ENCODE peak calls at places on chromosomes 11 and 22, in four cellular contexts. R, U, S and N are unnamed samples. For H3K27me3 and H3K4me1, the result is how much of the 10 kb centered on the place peaks cover.

GRCh38 chr11:35610636-35611035 is 7.6 kb upstream of the FJX1 start:
- DNase-seq in U (no peak), S (no peak), R (no peak), N (no peak)

GRCh38 chr11:19614370-19614936 is 98.2 kb upstream of the NAV2 start:
- DNase-seq in U (no peak), R (no peak), S (no peak), N (no peak)

GRCh38 chr11:126352934-126353801 is 2.3 kb upstream of the ST3GAL4 start:
- DNase-seq in R (no peak), S (no peak), U (peak), N (peak)

GRCh38 chr11:26626346-26626745 is 54.3 kb upstream of the MUC15 start:
- DNase-seq in U (no peak), S (no peak), R (no peak), N (no peak)

GRCh38 chr11:119051440-119052162 is 5.4 kb downstream of the HYOU1 start:
- DNase-seq in S (no peak), R (no peak), U (no peak), N (no peak)

GRCh38 chr22:31154975-31155374 is 5.0 kb upstream of the RNF185 start:
- DNase-seq in S (no peak), U (no peak), R (no peak), N (no peak)

GRCh38 chr11:12789574-12789973 is 115.4 kb downstream of the TEAD1 start:
- DNase-seq in U (no peak), R (no peak), S (no peak), N (no peak)

GRCh38 chr11:112163875-112164521 is at the start of gene IL18:
- DNase-seq in U (peak), S (peak), R (no peak), N (peak)

GRCh38 chr11:129266536-129266935 is 74.4 kb upstream of the ARHGAP32 start:
- DNase-seq in S (no peak), R (no peak), U (no peak), N (no peak)

GRCh38 chr22:27173530-27173929 is 516.1 kb downstream of the MIAT start:
- DNase-seq in S (no peak), R (no peak), U (peak), N (no peak)

GRCh38 chr11:8262552-8263108 is 1.0 kb downstream of the LMO1 start:
- DNase-seq in S (peak), R (peak), U (peak), N (peak)

DNA sequence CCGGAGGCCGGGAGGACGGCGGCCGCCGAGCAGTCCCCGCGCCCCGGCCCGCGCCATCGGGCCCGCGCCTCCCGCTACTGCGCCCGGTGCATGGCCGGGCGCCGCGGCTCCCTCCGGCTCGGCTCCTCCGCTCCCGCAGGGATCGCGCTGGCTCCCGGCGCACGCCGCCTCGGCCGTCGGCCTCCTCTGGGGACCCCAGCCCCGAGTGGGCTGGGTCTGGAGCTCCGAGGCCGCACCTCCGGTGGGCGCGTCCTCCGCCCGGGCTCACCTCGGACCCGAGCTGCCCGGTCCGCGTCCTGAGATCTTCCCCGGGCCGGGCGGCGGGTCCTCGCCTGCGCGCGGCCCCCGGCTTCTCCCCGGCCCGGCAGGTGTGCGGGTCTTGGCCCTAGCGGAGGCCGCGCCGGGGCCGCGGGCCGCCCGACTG is 251 bp downstream of the SHISA8 start:
- DNase-seq in S (no peak), U (no peak), R (no peak), N (no peak)
- H3K27me3 ChIP-seq in S (half or more), U (half or more), R (half or more), N (half or more)

GRCh38 chr22:28934026-28934425 is 50.7 kb downstream of the ZNRF3 start:
- DNase-seq in R (no peak), S (no peak), U (no peak), N (no peak)

GRCh38 chr22:28935713-28936112 is 52.3 kb downstream of the ZNRF3 start:
- DNase-seq in U (no peak), R (no peak), S (no peak), N (no peak)

GRCh38 chr22:28933321-28933720 is 49.9 kb downstream of the ZNRF3 start:
- DNase-seq in S (no peak), R (no peak), U (no peak), N (no peak)

GRCh38 chr22:28936200-28936599 is 52.8 kb downstream of the ZNRF3 start:
- DNase-seq in S (no peak), U (no peak), R (no peak), N (no peak)

DNA sequence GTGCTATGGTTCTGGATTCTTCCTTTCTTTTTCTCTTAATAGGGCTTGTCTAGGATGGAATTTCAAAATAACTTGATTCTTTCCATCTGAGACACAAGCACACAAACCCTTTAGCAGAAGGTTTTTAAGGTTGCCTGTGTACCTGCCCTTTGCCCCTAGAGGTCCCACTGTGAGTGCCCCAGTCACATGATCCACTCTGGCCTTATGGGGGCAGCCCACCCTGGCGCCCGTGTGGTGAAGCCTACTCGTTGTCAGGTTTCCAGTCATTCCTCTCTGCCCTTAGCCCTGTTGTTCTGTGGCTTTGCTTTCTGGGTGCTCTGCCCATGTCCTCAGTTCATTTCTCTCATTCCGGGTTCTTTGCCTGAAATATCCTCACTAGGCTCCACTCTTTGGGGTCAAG is 51.8 kb downstream of the ZNRF3 start:
- DNase-seq in S (no peak), R (no peak), U (no peak), N (no peak)
- H3K4me1 ChIP-seq in S (under half), R (under half), U (under half), N (under half)

GRCh38 chr11:46380340-46381045 is 976 bp upstream of the MDK start:
- DNase-seq in U (peak), S (peak), R (peak), N (no peak)
- H3K4ac ChIP-seq in U (peak), S (no peak), R (no peak), N (peak)

GRCh38 chr22:19759459-19759993 is 1.1 kb upstream of the TBX1 start:
- DNase-seq in R (no peak), U (no peak), S (no peak), N (no peak)

GRCh38 chr22:19759994-19760651 is 455 bp upstream of the TBX1 start:
- DNase-seq in R (no peak), S (no peak), U (no peak), N (no peak)

GRCh38 chr22:19757985-19758895 is 2.3 kb upstream of the TBX1 start:
- DNase-seq in S (peak), U (no peak), R (no peak), N (no peak)

GRCh38 chr22:19757140-19757984 is 3.2 kb upstream of the TBX1 start:
- DNase-seq in S (peak), R (no peak), U (no peak), N (no peak)

GRCh38 chr22:19758896-19759458 is 1.6 kb upstream of the TBX1 start:
- DNase-seq in S (no peak), R (no peak), U (no peak), N (no peak)
- H3K27me3 ChIP-seq in S (half or more), R (half or more), U (half or more), N (half or more)

DNA sequence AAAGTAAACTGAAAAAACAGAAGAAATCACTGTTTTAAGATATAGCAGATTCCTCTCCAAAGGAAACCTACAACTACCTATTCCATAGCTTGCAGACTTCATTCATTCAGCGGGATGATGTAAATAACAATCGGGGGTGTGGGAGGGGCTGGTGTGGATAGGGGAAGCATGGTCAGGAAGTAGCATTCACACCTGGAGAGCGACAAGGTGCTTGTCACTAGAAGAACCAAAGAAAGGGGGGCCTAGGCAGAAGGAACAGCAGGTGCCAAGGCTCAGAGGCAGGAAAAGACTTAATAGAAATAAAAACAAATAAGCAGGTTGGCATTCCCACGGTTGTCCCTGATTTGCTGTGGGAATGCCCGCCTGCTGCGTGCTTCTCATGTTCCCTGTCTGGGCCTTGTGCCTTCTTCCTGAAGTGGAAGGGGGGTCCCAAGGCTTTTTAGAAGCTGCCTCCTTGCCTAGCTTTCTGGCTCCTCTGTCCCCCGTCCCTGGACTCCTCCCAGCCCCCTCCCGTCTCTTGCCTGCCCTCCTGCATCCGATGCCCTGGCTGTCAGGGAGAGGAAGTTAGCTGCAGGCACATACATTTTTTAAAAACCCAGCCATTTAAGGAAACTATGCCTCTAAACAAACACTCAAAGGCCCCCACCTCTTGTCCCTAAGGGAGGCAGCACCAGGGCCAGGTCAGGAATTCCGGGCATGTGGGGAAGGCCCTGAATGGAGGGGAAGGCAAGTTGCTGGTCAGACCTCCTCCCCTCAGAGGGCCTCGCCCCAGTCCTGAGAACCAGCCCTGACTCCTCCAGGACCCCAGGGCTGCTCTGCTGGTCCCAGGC is 54.7 kb upstream of the PRDM11 start:
- DNase-seq in U (peak), R (no peak), S (peak), N (peak)
- H3K4me1 ChIP-seq in U (under half), R (under half), S (under half), N (under half)

DNA sequence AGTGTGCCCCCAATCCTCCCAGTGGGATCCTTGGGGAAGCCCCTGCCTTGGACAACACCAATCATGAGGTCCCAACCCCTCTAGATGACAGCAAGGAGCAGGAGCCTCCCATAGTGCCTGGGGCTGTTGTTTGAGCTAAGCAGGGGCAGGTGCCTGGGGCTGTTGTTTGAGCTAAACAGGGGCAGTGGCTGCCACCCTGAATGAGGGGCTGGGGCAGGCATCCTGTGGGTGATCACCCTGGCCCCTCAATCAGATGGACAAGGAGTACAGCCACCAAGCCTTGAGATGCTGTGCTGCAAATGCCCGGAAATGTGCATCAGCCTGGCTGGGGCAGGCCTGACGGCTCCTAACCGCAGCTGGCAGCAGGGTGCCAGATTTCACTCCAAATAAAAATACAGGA is 66.7 kb downstream of the MYEOV start:
- DNase-seq in R (no peak), S (peak), U (no peak), N (no peak)
- H3K4ac ChIP-seq in R (no peak), S (no peak), U (no peak), N (no peak)

DNA sequence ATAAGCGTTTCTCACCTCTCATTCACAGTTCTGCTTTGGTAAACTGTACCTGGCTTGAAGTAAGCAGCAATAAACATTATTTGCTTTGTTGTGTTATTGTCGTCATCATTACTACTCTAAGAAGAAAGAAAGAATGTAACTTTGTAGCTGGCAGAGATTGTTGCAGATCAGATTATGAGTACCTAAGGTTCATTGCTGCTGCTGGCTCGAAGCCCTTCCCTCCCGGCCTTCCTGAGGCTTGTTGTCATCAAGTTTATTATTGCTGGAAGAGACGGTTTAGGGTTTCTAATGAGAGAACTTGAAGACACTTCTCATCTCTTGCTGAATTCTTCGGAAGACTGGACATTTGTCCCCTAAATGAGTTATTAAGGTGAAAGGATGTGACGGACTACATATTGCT is 101.3 kb downstream of the GRAMD1B start:
- DNase-seq in R (no peak), S (no peak), U (no peak), N (peak)
- H3K27me3 ChIP-seq in R (under half), S (under half), U (under half), N (under half)

DNA sequence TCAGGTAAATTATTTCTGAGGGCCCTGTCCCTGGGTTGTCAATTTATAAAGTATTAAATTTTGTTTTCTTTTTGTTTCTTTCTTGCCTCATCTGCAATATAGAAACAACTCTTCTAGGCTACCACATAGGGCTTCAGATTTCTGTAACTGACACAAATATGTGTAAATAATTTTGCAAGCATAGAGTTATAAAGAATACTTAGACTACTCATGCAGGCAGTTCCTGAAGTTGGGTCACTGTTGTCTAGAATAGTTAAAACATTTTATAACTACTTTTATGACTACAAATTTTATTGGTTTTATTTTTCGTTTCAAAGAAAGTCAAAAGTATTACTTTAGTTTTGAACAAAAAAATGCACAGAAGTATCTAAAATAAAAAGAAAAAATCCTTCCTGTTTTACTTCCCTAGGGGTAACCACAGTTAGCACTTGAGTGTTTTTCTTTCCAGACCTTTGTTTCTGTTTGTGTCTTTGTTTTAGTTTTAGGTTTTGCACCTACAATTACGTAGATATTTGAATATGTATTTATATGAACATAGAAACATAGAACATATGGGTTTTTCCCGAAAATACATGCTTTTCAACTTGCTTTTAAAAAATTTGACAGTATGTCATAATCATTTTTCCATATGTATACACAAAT is 12.4 kb upstream of the TMEM123 start:
- DNase-seq in U (no peak), R (no peak), S (no peak), N (no peak)
- H3K4me1 ChIP-seq in U (under half), R (under half), S (under half), N (under half)

GRCh38 chr22:45211848-45212247 is 28.8 kb downstream of the KIAA0930 start:
- DNase-seq in R (no peak), U (no peak), S (no peak), N (no peak)
- H3K4ac ChIP-seq in R (no peak), U (peak), S (peak), N (no peak)

DNA sequence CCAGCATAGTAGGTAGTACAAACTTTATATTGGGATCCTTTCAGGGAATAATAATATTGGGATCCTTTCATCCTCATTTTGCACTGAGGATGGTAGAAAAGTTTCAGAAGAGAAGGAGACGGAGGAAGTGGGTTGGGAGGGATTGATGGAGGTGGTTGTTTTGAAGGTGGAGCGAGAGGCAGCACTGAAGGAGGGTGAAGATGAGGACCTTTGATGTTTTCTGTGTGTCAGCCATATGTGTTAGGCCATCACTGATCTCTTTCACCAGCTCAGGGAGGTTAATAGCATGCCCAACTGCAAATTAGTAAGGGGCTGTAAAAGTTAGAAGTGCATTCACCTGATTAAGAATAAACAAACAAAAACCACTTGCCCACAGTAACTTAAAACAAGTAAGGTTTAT is 275.5 kb upstream of the B3GAT1 start:
- DNase-seq in U (no peak), R (no peak), S (no peak), N (no peak)
- H3K27me3 ChIP-seq in U (under half), R (under half), S (under half), N (under half)